ENCODE peak calls at places on chromosomes 3 and 15, in eight cellular contexts. One of them, this sample, is unnamed.

GRCh38 chr3:10015476-10015904 is 10.7 kb upstream of the FANCD2 start:
- DNase-seq in HCEC 1CT: peak; percentile 86
- DNase-seq in NCI-H1092: no peak
- DNase-seq in glutamatergic neuron: no peak
- DNase-seq in T-helper 17 cell: no peak
- DNase-seq in C1 segment of cervical spinal cord: peak; percentile 64
- DNase-seq in AG20443: peak; percentile 58
- DNase-seq in A549: peak; percentile 55
- DNase-seq in this sample: no peak

GRCh38 chr15:66006986-66007385 is 137.7 kb downstream of the RAB11A start:
- DNase-seq in HCEC 1CT: peak; percentile 40
- DNase-seq in NCI-H1092: no peak
- DNase-seq in glutamatergic neuron: no peak
- DNase-seq in T-helper 17 cell: no peak
- DNase-seq in C1 segment of cervical spinal cord: no peak
- DNase-seq in AG20443: no peak
- DNase-seq in A549: peak; percentile 90
- DNase-seq in this sample: no peak

GRCh38 chr3:14905055-14905657 is 42.2 kb upstream of the NR2C2 start:
- DNase-seq in HCEC 1CT: no peak
- DNase-seq in NCI-H1092: no peak
- DNase-seq in glutamatergic neuron: no peak
- DNase-seq in T-helper 17 cell: no peak
- DNase-seq in C1 segment of cervical spinal cord: no peak
- DNase-seq in AG20443: no peak
- DNase-seq in A549: no peak
- DNase-seq in this sample: no peak

GRCh38 chr15:39878401-39878775 is 41.7 kb downstream of the GPR176 start:
- DNase-seq in HCEC 1CT: no peak
- DNase-seq in NCI-H1092: no peak
- DNase-seq in glutamatergic neuron: no peak
- DNase-seq in T-helper 17 cell: no peak
- DNase-seq in C1 segment of cervical spinal cord: no peak
- DNase-seq in AG20443: no peak
- DNase-seq in A549: no peak
- DNase-seq in this sample: no peak

GRCh38 chr3:119817964-119818363 is 36.1 kb downstream of the NR1I2 start:
- DNase-seq in HCEC 1CT: no peak
- DNase-seq in NCI-H1092: no peak
- DNase-seq in glutamatergic neuron: no peak
- DNase-seq in T-helper 17 cell: no peak
- DNase-seq in C1 segment of cervical spinal cord: no peak
- DNase-seq in AG20443: no peak
- DNase-seq in A549: no peak
- DNase-seq in this sample: no peak

GRCh38 chr3:5014431-5014830 is 35.2 kb downstream of the BHLHE40 start:
- DNase-seq in HCEC 1CT: no peak
- DNase-seq in NCI-H1092: no peak
- DNase-seq in glutamatergic neuron: no peak
- DNase-seq in T-helper 17 cell: no peak
- DNase-seq in C1 segment of cervical spinal cord: no peak
- DNase-seq in AG20443: no peak
- DNase-seq in A549: no peak
- DNase-seq in this sample: no peak

GRCh38 chr3:64342940-64343691 is 117.8 kb upstream of the PRICKLE2 start:
- DNase-seq in HCEC 1CT: peak; percentile 96
- DNase-seq in NCI-H1092: no peak
- DNase-seq in glutamatergic neuron: no peak
- DNase-seq in T-helper 17 cell: no peak
- DNase-seq in C1 segment of cervical spinal cord: no peak
- DNase-seq in AG20443: peak; percentile 55
- DNase-seq in A549: peak; percentile 42
- DNase-seq in this sample: no peak

GRCh38 chr15:58357529-58358476 is 74.0 kb upstream of the LIPC start:
- DNase-seq in HCEC 1CT: no peak
- DNase-seq in NCI-H1092: no peak
- DNase-seq in glutamatergic neuron: no peak
- DNase-seq in T-helper 17 cell: no peak
- DNase-seq in C1 segment of cervical spinal cord: no peak
- DNase-seq in AG20443: no peak
- DNase-seq in A549: peak; percentile 29
- DNase-seq in this sample: no peak

GRCh38 chr15:74317820-74318375 is 49.5 kb downstream of the CYP11A1 start:
- DNase-seq in HCEC 1CT: peak; percentile 56
- DNase-seq in NCI-H1092: peak; percentile 86
- DNase-seq in glutamatergic neuron: no peak
- DNase-seq in T-helper 17 cell: no peak
- DNase-seq in C1 segment of cervical spinal cord: no peak
- DNase-seq in AG20443: peak; percentile 90
- DNase-seq in A549: peak; percentile 44
- DNase-seq in this sample: no peak

GRCh38 chr3:189978753-189979152 is 141.9 kb downstream of the P3H2 start:
- DNase-seq in HCEC 1CT: no peak
- DNase-seq in NCI-H1092: no peak
- DNase-seq in glutamatergic neuron: no peak
- DNase-seq in T-helper 17 cell: no peak
- DNase-seq in C1 segment of cervical spinal cord: no peak
- DNase-seq in AG20443: no peak
- DNase-seq in A549: no peak
- DNase-seq in this sample: no peak

GRCh38 chr3:156675744-156676466 is 1.5 kb downstream of the TIPARP start:
- DNase-seq in HCEC 1CT: peak; percentile 93
- DNase-seq in NCI-H1092: peak; percentile 21
- DNase-seq in glutamatergic neuron: peak; percentile 17
- DNase-seq in T-helper 17 cell: peak; percentile 12
- DNase-seq in C1 segment of cervical spinal cord: peak; percentile 39
- DNase-seq in AG20443: peak; percentile 60
- DNase-seq in A549: peak; percentile 75
- DNase-seq in this sample: peak; percentile 46

GRCh38 chr15:69921626-69922624 is 175.8 kb downstream of the TLE3 start:
- DNase-seq in HCEC 1CT: no peak
- DNase-seq in NCI-H1092: no peak
- DNase-seq in glutamatergic neuron: no peak
- DNase-seq in T-helper 17 cell: no peak
- DNase-seq in C1 segment of cervical spinal cord: no peak
- DNase-seq in AG20443: no peak
- DNase-seq in A549: no peak
- DNase-seq in this sample: no peak

GRCh38 chr15:48126667-48127355 is 6.0 kb downstream of the SLC24A5 start:
- DNase-seq in HCEC 1CT: no peak
- DNase-seq in NCI-H1092: no peak
- DNase-seq in glutamatergic neuron: no peak
- DNase-seq in T-helper 17 cell: no peak
- DNase-seq in C1 segment of cervical spinal cord: no peak
- DNase-seq in AG20443: no peak
- DNase-seq in A549: no peak
- DNase-seq in this sample: no peak

GRCh38 chr3:134367869-134368750 is 6.1 kb downstream of the AMOTL2 start:
- DNase-seq in HCEC 1CT: no peak
- DNase-seq in NCI-H1092: no peak
- DNase-seq in glutamatergic neuron: no peak
- DNase-seq in T-helper 17 cell: no peak
- DNase-seq in C1 segment of cervical spinal cord: no peak
- DNase-seq in AG20443: no peak
- DNase-seq in A549: no peak
- DNase-seq in this sample: no peak

GRCh38 chr3:127442551-127442950 is 148.0 kb downstream of the TPRA1 start:
- DNase-seq in HCEC 1CT: no peak
- DNase-seq in NCI-H1092: no peak
- DNase-seq in glutamatergic neuron: no peak
- DNase-seq in T-helper 17 cell: no peak
- DNase-seq in C1 segment of cervical spinal cord: no peak
- DNase-seq in AG20443: no peak
- DNase-seq in A549: no peak
- DNase-seq in this sample: peak; percentile 20

GRCh38 chr3:23055733-23056376 is 147.3 kb upstream of the UBE2E2 start:
- DNase-seq in HCEC 1CT: peak; percentile 92
- DNase-seq in NCI-H1092: no peak
- DNase-seq in glutamatergic neuron: no peak
- DNase-seq in T-helper 17 cell: no peak
- DNase-seq in C1 segment of cervical spinal cord: no peak
- DNase-seq in AG20443: peak; percentile 69
- DNase-seq in A549: no peak
- DNase-seq in this sample: no peak

GRCh38 chr3:135452881-135453280 is 512.6 kb upstream of the PPP2R3A start:
- DNase-seq in HCEC 1CT: no peak
- DNase-seq in NCI-H1092: no peak
- DNase-seq in glutamatergic neuron: no peak
- DNase-seq in T-helper 17 cell: no peak
- DNase-seq in C1 segment of cervical spinal cord: no peak
- DNase-seq in AG20443: no peak
- DNase-seq in A549: no peak
- DNase-seq in this sample: no peak

GRCh38 chr3:194056731-194057415 is 79.1 kb upstream of the HES1 start:
- DNase-seq in HCEC 1CT: no peak
- DNase-seq in NCI-H1092: no peak
- DNase-seq in glutamatergic neuron: no peak
- DNase-seq in T-helper 17 cell: no peak
- DNase-seq in C1 segment of cervical spinal cord: no peak
- DNase-seq in AG20443: no peak
- DNase-seq in A549: no peak
- DNase-seq in this sample: no peak

GRCh38 chr3:139213936-139214335 is 129.9 kb upstream of the MRPS22 start:
- DNase-seq in HCEC 1CT: no peak
- DNase-seq in NCI-H1092: no peak
- DNase-seq in glutamatergic neuron: no peak
- DNase-seq in T-helper 17 cell: no peak
- DNase-seq in C1 segment of cervical spinal cord: no peak
- DNase-seq in AG20443: no peak
- DNase-seq in A549: no peak
- DNase-seq in this sample: no peak

GRCh38 chr3:157136647-157137387 is 23.1 kb downstream of the CCNL1 start:
- DNase-seq in HCEC 1CT: peak; percentile 35
- DNase-seq in NCI-H1092: no peak
- DNase-seq in glutamatergic neuron: no peak
- DNase-seq in T-helper 17 cell: no peak
- DNase-seq in C1 segment of cervical spinal cord: peak; percentile 21
- DNase-seq in AG20443: no peak
- DNase-seq in A549: no peak
- DNase-seq in this sample: no peak

GRCh38 chr15:72136170-72137051 is 18.2 kb downstream of the SENP8 start:
- DNase-seq in HCEC 1CT: no peak
- DNase-seq in NCI-H1092: peak; percentile 75
- DNase-seq in glutamatergic neuron: no peak
- DNase-seq in T-helper 17 cell: no peak
- DNase-seq in C1 segment of cervical spinal cord: no peak
- DNase-seq in AG20443: no peak
- DNase-seq in A549: no peak
- DNase-seq in this sample: no peak

GRCh38 chr15:65663521-65663920 is 41.8 kb downstream of the SLC24A1 start:
- DNase-seq in HCEC 1CT: no peak
- DNase-seq in NCI-H1092: no peak
- DNase-seq in glutamatergic neuron: no peak
- DNase-seq in T-helper 17 cell: no peak
- DNase-seq in C1 segment of cervical spinal cord: no peak
- DNase-seq in AG20443: no peak
- DNase-seq in A549: no peak
- DNase-seq in this sample: no peak

GRCh38 chr3:179156170-179156569 is 8.0 kb downstream of the PIK3CA start:
- DNase-seq in HCEC 1CT: no peak
- DNase-seq in NCI-H1092: no peak
- DNase-seq in glutamatergic neuron: no peak
- DNase-seq in T-helper 17 cell: no peak
- DNase-seq in C1 segment of cervical spinal cord: no peak
- DNase-seq in AG20443: no peak
- DNase-seq in A549: no peak
- DNase-seq in this sample: no peak

GRCh38 chr3:140911822-140912221 is 29.8 kb upstream of the SLC25A36 start:
- DNase-seq in HCEC 1CT: no peak
- DNase-seq in NCI-H1092: no peak
- DNase-seq in glutamatergic neuron: no peak
- DNase-seq in T-helper 17 cell: no peak
- DNase-seq in C1 segment of cervical spinal cord: no peak
- DNase-seq in AG20443: no peak
- DNase-seq in A549: no peak
- DNase-seq in this sample: no peak

GRCh38 chr15:62163847-62164499 is 1.1 kb downstream of the C2CD4B start:
- DNase-seq in HCEC 1CT: no peak
- DNase-seq in NCI-H1092: no peak
- DNase-seq in glutamatergic neuron: peak; percentile 41
- DNase-seq in T-helper 17 cell: no peak
- DNase-seq in C1 segment of cervical spinal cord: no peak
- DNase-seq in AG20443: peak; percentile 20
- DNase-seq in A549: peak; percentile 13
- DNase-seq in this sample: no peak

GRCh38 chr15:98321916-98322315 is 326.4 kb upstream of the IGF1R start:
- DNase-seq in HCEC 1CT: no peak
- DNase-seq in NCI-H1092: no peak
- DNase-seq in glutamatergic neuron: peak; percentile 57
- DNase-seq in T-helper 17 cell: no peak
- DNase-seq in C1 segment of cervical spinal cord: no peak
- DNase-seq in AG20443: no peak
- DNase-seq in A549: no peak
- DNase-seq in this sample: no peak

GRCh38 chr3:132730891-132731580 is 8.8 kb upstream of the NPHP3 start:
- DNase-seq in HCEC 1CT: peak; percentile 52
- DNase-seq in NCI-H1092: peak; percentile 16
- DNase-seq in glutamatergic neuron: no peak
- DNase-seq in T-helper 17 cell: no peak
- DNase-seq in C1 segment of cervical spinal cord: no peak
- DNase-seq in AG20443: peak; percentile 66
- DNase-seq in A549: peak; percentile 39
- DNase-seq in this sample: no peak

GRCh38 chr15:28026764-28027713 is 72.1 kb downstream of the OCA2 start:
- DNase-seq in HCEC 1CT: no peak
- DNase-seq in NCI-H1092: no peak
- DNase-seq in glutamatergic neuron: no peak
- DNase-seq in T-helper 17 cell: no peak
- DNase-seq in C1 segment of cervical spinal cord: no peak
- DNase-seq in AG20443: no peak
- DNase-seq in A549: no peak
- DNase-seq in this sample: no peak

GRCh38 chr15:55824857-55825613 is 82.1 kb upstream of the PRTG start:
- DNase-seq in HCEC 1CT: peak; percentile 16
- DNase-seq in NCI-H1092: no peak
- DNase-seq in glutamatergic neuron: no peak
- DNase-seq in T-helper 17 cell: no peak
- DNase-seq in C1 segment of cervical spinal cord: no peak
- DNase-seq in AG20443: no peak
- DNase-seq in A549: peak; percentile 25
- DNase-seq in this sample: no peak

GRCh38 chr3:36700537-36701248 is 63.7 kb downstream of the DCLK3 start:
- DNase-seq in HCEC 1CT: peak; percentile 69
- DNase-seq in NCI-H1092: peak; percentile 35
- DNase-seq in glutamatergic neuron: peak; percentile 76
- DNase-seq in T-helper 17 cell: no peak
- DNase-seq in C1 segment of cervical spinal cord: peak; percentile 20
- DNase-seq in AG20443: peak; percentile 79
- DNase-seq in A549: peak; percentile 72
- DNase-seq in this sample: no peak

GRCh38 chr3:31671976-31672375 is 139.3 kb downstream of the STT3B start:
- DNase-seq in HCEC 1CT: no peak
- DNase-seq in NCI-H1092: no peak
- DNase-seq in glutamatergic neuron: no peak
- DNase-seq in T-helper 17 cell: no peak
- DNase-seq in C1 segment of cervical spinal cord: no peak
- DNase-seq in AG20443: no peak
- DNase-seq in A549: no peak
- DNase-seq in this sample: no peak

GRCh38 chr3:194327414-194328079 is 23.6 kb downstream of the CPN2 start:
- DNase-seq in HCEC 1CT: no peak
- DNase-seq in NCI-H1092: no peak
- DNase-seq in glutamatergic neuron: no peak
- DNase-seq in T-helper 17 cell: no peak
- DNase-seq in C1 segment of cervical spinal cord: no peak
- DNase-seq in AG20443: no peak
- DNase-seq in A549: peak; percentile 48
- DNase-seq in this sample: no peak

GRCh38 chr3:57910988-57911387 is 97.2 kb upstream of the FLNB start:
- DNase-seq in HCEC 1CT: peak; percentile 23
- DNase-seq in NCI-H1092: no peak
- DNase-seq in glutamatergic neuron: no peak
- DNase-seq in T-helper 17 cell: no peak
- DNase-seq in C1 segment of cervical spinal cord: no peak
- DNase-seq in AG20443: no peak
- DNase-seq in A549: peak; percentile 41
- DNase-seq in this sample: no peak

GRCh38 chr15:93658026-93658790 is 569.2 kb upstream of the RGMA start:
- DNase-seq in HCEC 1CT: no peak
- DNase-seq in NCI-H1092: no peak
- DNase-seq in glutamatergic neuron: no peak
- DNase-seq in T-helper 17 cell: no peak
- DNase-seq in C1 segment of cervical spinal cord: no peak
- DNase-seq in AG20443: no peak
- DNase-seq in A549: no peak
- DNase-seq in this sample: no peak